ENCODE peak calls at places on chromosomes 11 and 22, in five cellular contexts. S, F, C, D and A are unnamed samples.
A peak's percentile ranks its signal among the peaks of the same experiment; 100 is the strongest.

GRCh38 chr11:17013548-17014320 is 480 bp downstream of the PLEKHA7 start:
- DNase-seq in C (no peak), F (no peak), S (peak; percentile 31), D (no peak), A (no peak)

GRCh38 chr11:35487532-35488078 is 37.8 kb downstream of the PAMR1 start:
- DNase-seq in D (no peak), C (peak; percentile 63), F (no peak), S (no peak), A (peak; percentile 37)

GRCh38 chr11:120167659-120168058 is 29.7 kb upstream of the TRIM29 start:
- DNase-seq in D (no peak), C (no peak), S (no peak), F (no peak), A (no peak)

GRCh38 chr22:30027169-30027568 is 53.1 kb upstream of the HORMAD2 start:
- DNase-seq in F (no peak), D (no peak), C (no peak), S (no peak), A (no peak)

GRCh38 chr11:130037058-130037457 is 32.6 kb upstream of the APLP2 start:
- DNase-seq in F (no peak), C (no peak), D (no peak), S (no peak), A (peak; percentile 65)

GRCh38 chr11:62013266-62014157 is 46.1 kb upstream of the FTH1 start:
- DNase-seq in F (no peak), S (no peak), C (no peak), D (no peak), A (no peak)

GRCh38 chr11:30789270-30789669 is 203.1 kb upstream of the MPPED2 start:
- DNase-seq in F (no peak), D (no peak), S (no peak), C (no peak), A (no peak)

GRCh38 chr11:77206264-77207018 is 78.4 kb downstream of the MYO7A start:
- DNase-seq in D (no peak), S (no peak), C (no peak), F (no peak), A (no peak)

GRCh38 chr22:24162377-24162927 is 18.8 kb upstream of the SUSD2 start:
- DNase-seq in C (no peak), S (no peak), F (no peak), D (no peak), A (peak; percentile 24)

GRCh38 chr22:47299879-47300697 is 537.6 kb downstream of the TBC1D22A start:
- DNase-seq in S (no peak), C (no peak), D (no peak), F (no peak), A (no peak)

GRCh38 chr22:47168900-47169800 is 406.7 kb downstream of the TBC1D22A start:
- DNase-seq in S (no peak), D (no peak), C (no peak), F (no peak), A (peak; percentile 11)

GRCh38 chr22:41286639-41287091 is 678 bp upstream of the RANGAP1 start:
- DNase-seq in C (peak; percentile 23), S (no peak), F (no peak), D (no peak), A (no peak)

GRCh38 chr22:28894320-28894719 is 10.9 kb downstream of the ZNRF3 start:
- DNase-seq in D (peak; percentile 47), S (peak; percentile 40), F (no peak), C (no peak), A (no peak)

GRCh38 chr11:134566311-134566710 is 154.3 kb upstream of the B3GAT1 start:
- DNase-seq in C (no peak), F (no peak), S (no peak), D (no peak), A (no peak)

GRCh38 chr11:63858628-63859550 is 20.0 kb downstream of the MARK2 start:
- DNase-seq in C (no peak), F (no peak), D (peak; percentile 27), S (peak; percentile 58), A (peak; percentile 80)